ENCODE peak calls at places on chromosomes 12 and 14, in five cellular contexts. C, K, Y, T and S are unnamed samples. For H3K27me3, the result is how much of the 10 kb centered on the place peaks cover.

GRCh38 chr14:96053600-96054381 is 14.6 kb downstream of the C14orf132 start:
- DNase-seq in C (peak), K (peak), Y (peak), T (no peak), S (peak)

GRCh38 chr12:124506145-124506831 is 61.1 kb downstream of the NCOR2 start:
- DNase-seq in C (peak), K (peak), Y (no peak), T (no peak), S (peak)

GRCh38 chr14:79708991-79709390 is 502.3 kb downstream of the DIO2 start:
- DNase-seq in C (no peak), K (no peak), Y (no peak), T (no peak), S (no peak)

GRCh38 chr12:53192531-53193021 is 11.9 kb upstream of the CSAD start:
- DNase-seq in C (no peak), K (no peak), Y (no peak), T (no peak), S (no peak)

GRCh38 chr12:96422192-96422591 is 22.0 kb upstream of the CDK17 start:
- DNase-seq in C (no peak), K (no peak), Y (no peak), T (no peak), S (no peak)

GRCh38 chr12:43407816-43408645 is 144.0 kb downstream of the ADAMTS20 start:
- DNase-seq in C (no peak), K (no peak), Y (no peak), T (no peak), S (no peak)

GRCh38 chr12:57845478-57846284 is 848 bp downstream of the CTDSP2 start:
- DNase-seq in C (peak), K (peak), Y (peak), T (peak), S (peak)

GRCh38 chr12:125331342-125332052 is 266.3 kb downstream of the AACS start:
- DNase-seq in C (no peak), K (no peak), Y (no peak), T (no peak), S (no peak)

GRCh38 chr12:89129471-89129870 is 222.8 kb downstream of the DUSP6 start:
- DNase-seq in C (no peak), K (no peak), Y (no peak), T (no peak), S (no peak)

GRCh38 chr12:105459760-105460325 is 129.4 kb downstream of the C12orf75 start:
- DNase-seq in C (peak), K (no peak), Y (no peak), T (no peak), S (no peak)

GRCh38 chr12:93089805-93090569 is 160.9 kb upstream of the EEA1 start:
- DNase-seq in C (no peak), K (no peak), Y (no peak), T (no peak), S (no peak)

GRCh38 chr12:108257004-108257403 is 82.1 kb downstream of the CMKLR1 start:
- DNase-seq in C (no peak), K (no peak), Y (no peak), T (no peak), S (no peak)

GRCh38 chr14:100790785-100791667 is 34.9 kb upstream of the MEG3 start:
- DNase-seq in C (peak), K (no peak), Y (no peak), T (no peak), S (no peak)

GRCh38 chr12:79927772-79928474 is 7.0 kb downstream of the PPP1R12A start:
- DNase-seq in C (no peak), K (no peak), Y (peak), T (peak), S (no peak)

GRCh38 chr12:124940393-124941169 is 26.1 kb upstream of the UBC start:
- DNase-seq in C (peak), K (peak), Y (peak), T (peak), S (peak)

GRCh38 chr12:67727652-67728295 is 79.2 kb downstream of the DYRK2 start:
- DNase-seq in C (no peak), K (no peak), Y (no peak), T (no peak), S (no peak)

GRCh38 chr14:24086193-24086955 is 7.7 kb upstream of the PCK2 start:
- DNase-seq in C (no peak), K (no peak), Y (no peak), T (no peak), S (no peak)

GRCh38 chr14:24087004-24087403 is 7.1 kb upstream of the PCK2 start:
- DNase-seq in C (no peak), K (no peak), Y (no peak), T (no peak), S (no peak)

GRCh38 chr14:24083462-24083861 is 10.6 kb upstream of the PCK2 start:
- DNase-seq in C (no peak), K (no peak), Y (no peak), T (no peak), S (no peak)

GRCh38 chr14:24084439-24084838 is 9.7 kb upstream of the PCK2 start:
- DNase-seq in C (no peak), K (no peak), Y (no peak), T (no peak), S (no peak)

GRCh38 chr14:24085215-24085614 is 8.9 kb upstream of the PCK2 start:
- DNase-seq in C (no peak), K (no peak), Y (no peak), T (no peak), S (no peak)
- H3K27me3 ChIP-seq in C (under half), K (under half), Y (under half), T (under half), S (under half)

GRCh38 chr12:114445401-114446323 is 39.7 kb upstream of the TBX5 start:
- DNase-seq in C (no peak), K (no peak), Y (no peak), T (no peak), S (no peak)
- H3K27me3 ChIP-seq in C (under half), K (half or more), Y (under half), T (under half), S (under half)

GRCh38 chr12:132454949-132455418 is 35.0 kb upstream of the FBRSL1 start:
- DNase-seq in C (no peak), K (no peak), Y (no peak), T (no peak), S (no peak)
- H3K27me3 ChIP-seq in C (under half), K (half or more), Y (under half), T (under half), S (under half)

GRCh38 chr12:117580718-117581062 is 219.3 kb upstream of the NOS1 start:
- DNase-seq in C (peak), K (peak), Y (no peak), T (no peak), S (no peak)

GRCh38 chr12:117582135-117582784 is 220.8 kb upstream of the NOS1 start:
- DNase-seq in C (no peak), K (no peak), Y (no peak), T (no peak), S (no peak)

GRCh38 chr12:117577122-117577657 is 215.8 kb upstream of the NOS1 start:
- DNase-seq in C (no peak), K (no peak), Y (no peak), T (no peak), S (no peak)

GRCh38 chr12:117583092-117583491 is 221.7 kb upstream of the NOS1 start:
- DNase-seq in C (no peak), K (no peak), Y (no peak), T (no peak), S (no peak)

DNA sequence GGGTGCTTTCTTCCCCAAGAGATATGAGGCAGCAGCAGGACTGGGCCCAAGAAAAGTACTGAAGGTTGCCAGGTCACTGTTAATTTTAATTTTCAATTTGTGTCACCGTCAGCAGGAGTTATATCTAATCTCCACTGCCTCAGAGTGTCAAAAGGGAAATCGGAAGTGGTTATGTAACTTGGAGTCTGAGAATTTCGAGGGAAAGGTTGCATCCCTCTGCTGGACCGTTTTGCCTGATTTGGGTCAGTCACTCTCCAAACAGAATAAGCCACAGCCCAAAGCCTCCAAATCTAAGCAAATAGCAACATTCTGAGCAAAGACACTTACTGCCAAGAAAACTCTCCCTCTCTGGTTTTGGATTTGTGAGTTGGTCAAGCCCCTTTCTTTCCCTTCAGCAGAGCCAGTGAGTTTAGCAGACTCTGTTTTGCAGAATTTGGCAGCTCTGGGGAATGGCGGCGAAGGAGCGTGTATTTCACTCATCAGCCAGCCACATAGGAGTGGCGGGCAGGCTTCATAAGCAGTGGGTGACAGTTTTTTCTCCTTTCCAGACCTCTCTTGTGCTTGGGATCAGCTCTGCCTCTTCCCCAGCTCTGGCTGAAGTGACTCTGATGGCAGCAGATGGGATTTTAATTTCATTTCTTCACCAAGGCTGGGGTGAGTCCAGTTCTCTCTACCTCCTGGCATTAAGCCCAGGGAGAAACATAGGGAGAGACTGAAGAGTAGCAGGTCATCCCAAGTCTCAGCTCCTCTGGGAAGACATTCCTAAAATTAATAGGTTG is 218.7 kb upstream of the NOS1 start:
- DNase-seq in C (no peak), K (no peak), Y (no peak), T (no peak), S (no peak)
- H3K27me3 ChIP-seq in C (under half), K (under half), Y (under half), T (under half), S (under half)

GRCh38 chr14:99270491-99271287 is 1.3 kb downstream of the BCL11B start:
- DNase-seq in C (no peak), K (no peak), Y (peak), T (no peak), S (no peak)

GRCh38 chr14:99272669-99273024 is 650 bp upstream of the BCL11B start:
- DNase-seq in C (no peak), K (no peak), Y (no peak), T (no peak), S (no peak)

GRCh38 chr14:99271288-99271941 is 582 bp downstream of the BCL11B start:
- DNase-seq in C (no peak), K (no peak), Y (no peak), T (no peak), S (no peak)

GRCh38 chr14:99273025-99273723 is 1.2 kb upstream of the BCL11B start:
- DNase-seq in C (no peak), K (no peak), Y (peak), T (no peak), S (no peak)

GRCh38 chr14:99271951-99272668 is at the start of gene BCL11B:
- DNase-seq in C (peak), K (no peak), Y (peak), T (peak), S (no peak)
- H3K27me3 ChIP-seq in C (half or more), K (half or more), Y (under half), T (under half), S (under half)

DNA sequence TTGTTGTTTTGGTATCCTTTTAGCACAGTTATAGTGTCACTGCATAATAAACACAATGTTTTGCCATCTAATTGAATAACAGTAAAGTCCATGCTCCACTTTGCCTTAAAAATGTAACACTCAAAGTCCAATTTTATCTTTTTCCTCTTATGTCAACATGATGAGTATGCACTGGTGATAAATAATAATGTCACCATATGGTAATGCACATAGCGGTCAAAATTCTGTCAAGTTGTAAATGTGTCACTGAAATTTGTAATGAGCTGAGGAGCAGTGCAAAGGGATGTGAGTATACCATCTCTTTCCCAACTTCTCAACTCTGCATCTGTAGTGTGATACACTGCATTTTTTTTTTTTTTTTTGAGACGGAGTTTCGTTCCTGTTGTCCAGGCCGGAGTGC is 65.7 kb downstream of the EML5 start:
- DNase-seq in C (no peak), K (no peak), Y (no peak), T (no peak), S (no peak)
- H3K27me3 ChIP-seq in C (under half), K (under half), Y (under half), T (under half), S (under half)